ENCODE peak calls at places on chromosomes 6 and 20, in five cellular contexts. J is GM20000, G is head of caudate nucleus, A is GM23248, M is psoas muscle. R is an unnamed sample.
A peak's percentile ranks its signal among the peaks of the same experiment; 100 is the strongest.

GRCh38 chr6:111843347-111844147 is 29.7 kb downstream of the FYN start:
- DNase-seq in J (no peak), G (peak; percentile 60), A (no peak), M (no peak), R (no peak)

GRCh38 chr6:53629862-53630532 is 35.6 kb downstream of the KLHL31 start:
- DNase-seq in J (no peak), G (no peak), A (no peak), M (no peak), R (no peak)

GRCh38 chr20:15917333-15917732 is 655.9 kb downstream of the KIF16B start:
- DNase-seq in J (no peak), G (no peak), A (no peak), M (no peak), R (no peak)

GRCh38 chr6:37052027-37052628 is 46.7 kb downstream of the FGD2 start:
- DNase-seq in J (no peak), G (no peak), A (no peak), M (no peak), R (no peak)

GRCh38 chr20:2653511-2654383 is 1.3 kb downstream of the NOP56 start:
- DNase-seq in J (no peak), G (no peak), A (no peak), M (no peak), R (no peak)

GRCh38 chr20:8043687-8044278 is 24.2 kb upstream of the TMX4 start:
- DNase-seq in J (peak; percentile 52), G (no peak), A (peak; percentile 71), M (no peak), R (peak; percentile 55)

GRCh38 chr6:20680697-20681165 is 146.5 kb downstream of the CDKAL1 start:
- DNase-seq in J (no peak), G (no peak), A (peak; percentile 17), M (no peak), R (no peak)

GRCh38 chr6:64459411-64459810 is 823.8 kb downstream of the PHF3 start:
- DNase-seq in J (no peak), G (no peak), A (no peak), M (no peak), R (no peak)

GRCh38 chr6:40932366-40932765 is 106.7 kb downstream of the UNC5CL start:
- DNase-seq in J (no peak), G (no peak), A (peak; percentile 72), M (no peak), R (no peak)

GRCh38 chr20:62771396-62772102 is 24.7 kb upstream of the MRGBP start:
- DNase-seq in J (no peak), G (no peak), A (no peak), M (peak; percentile 11), R (no peak)

GRCh38 chr20:24721891-24722530 is 227.1 kb upstream of the CST7 start:
- DNase-seq in J (no peak), G (no peak), A (no peak), M (no peak), R (no peak)

GRCh38 chr20:13649548-13649947 is 10.8 kb upstream of the TASP1 start:
- DNase-seq in J (no peak), G (no peak), A (peak; percentile 39), M (peak; percentile 44), R (no peak)

GRCh38 chr6:2751871-2752270 is 1.1 kb upstream of the MYLK4 start:
- DNase-seq in J (no peak), G (no peak), A (no peak), M (no peak), R (no peak)

GRCh38 chr6:45327956-45328522 is at the start of gene RUNX2:
- DNase-seq in J (no peak), G (no peak), A (peak; percentile 83), M (no peak), R (no peak)

GRCh38 chr6:138795809-138796469 is at the start of gene ECT2L:
- DNase-seq in J (no peak), G (no peak), A (peak; percentile 79), M (peak; percentile 80), R (no peak)

GRCh38 chr6:17204548-17204947 is 76.6 kb upstream of the RBM24 start:
- DNase-seq in J (no peak), G (no peak), A (no peak), M (no peak), R (no peak)